ENCODE peak calls at places on chromosome 13, in four cellular contexts. P is head of caudate nucleus, X is heart left ventricle, L is LoVo. J is an unnamed sample.

GRCh38 chr13:74015137-74015536 is 119.1 kb downstream of the KLF12 start:
- DNase-seq in P (no peak), X (no peak), L (no peak), J (no peak)

GRCh38 chr13:74174810-74175209 is 40.6 kb upstream of the KLF12 start:
- DNase-seq in P (no peak), X (no peak), L (no peak), J (no peak)

GRCh38 chr13:109737606-109738005 is 48.8 kb downstream of the IRS2 start:
- DNase-seq in P (no peak), X (no peak), L (no peak), J (no peak)

GRCh38 chr13:36813226-36813625 is 5.8 kb upstream of the RFXAP start:
- DNase-seq in P (no peak), X (no peak), L (no peak), J (no peak)

GRCh38 chr13:29496241-29496712 is 99.2 kb downstream of the SLC7A1 start:
- DNase-seq in P (no peak), X (peak), L (no peak), J (no peak)

GRCh38 chr13:44283598-44283997 is 90.0 kb upstream of the SERP2 start:
- DNase-seq in P (no peak), X (no peak), L (no peak), J (no peak)

GRCh38 chr13:99922631-99923404 is 48.7 kb downstream of the ZIC5 start:
- DNase-seq in P (no peak), X (no peak), L (peak), J (no peak)

GRCh38 chr13:81171065-81171647 is 830.2 kb upstream of the SPRY2 start:
- DNase-seq in P (no peak), X (no peak), L (peak), J (no peak)

GRCh38 chr13:20127263-20127562 is 33.6 kb downstream of the GJA3 start:
- DNase-seq in P (no peak), X (no peak), L (no peak), J (no peak)

GRCh38 chr13:47932953-47933687 is 68.0 kb downstream of the SUCLA2 start:
- DNase-seq in P (no peak), X (no peak), L (no peak), J (no peak)

GRCh38 chr13:110161112-110161897 is 145.7 kb downstream of the COL4A1 start:
- DNase-seq in P (no peak), X (no peak), L (no peak), J (no peak)

GRCh38 chr13:83162493-83162892 is 719.8 kb downstream of the SLITRK1 start:
- DNase-seq in P (no peak), X (no peak), L (no peak), J (no peak)

GRCh38 chr13:33109319-33109718 is 93.1 kb downstream of the KL start:
- DNase-seq in P (no peak), X (no peak), L (no peak), J (no peak)

GRCh38 chr13:114299604-114300305 is 14.5 kb upstream of the CHAMP1 start:
- DNase-seq in P (no peak), X (no peak), L (no peak), J (no peak)

GRCh38 chr13:27533155-27533643 is 82.8 kb upstream of the MTIF3 start:
- DNase-seq in P (peak), X (peak), L (peak), J (no peak)

GRCh38 chr13:111639994-111640393 is 319.6 kb downstream of the TEX29 start:
- DNase-seq in P (peak), X (no peak), L (no peak), J (no peak)

GRCh38 chr13:98927954-98928927 is 49.6 kb downstream of the DOCK9 start:
- DNase-seq in P (no peak), X (no peak), L (no peak), J (no peak)

GRCh38 chr13:28564030-28564429 is 69.1 kb upstream of the FLT1 start:
- DNase-seq in P (no peak), X (no peak), L (peak), J (no peak)

GRCh38 chr13:90760639-90761038 is 586.8 kb upstream of the MIR17HG start:
- DNase-seq in P (no peak), X (no peak), L (no peak), J (no peak)

GRCh38 chr13:51305558-51305957 is 33.9 kb upstream of the SERPINE3 start:
- DNase-seq in P (no peak), X (no peak), L (no peak), J (no peak)

GRCh38 chr13:112587359-112587766 is 590 bp downstream of the TUBGCP3 start:
- DNase-seq in P (peak), X (peak), L (peak), J (no peak)

GRCh38 chr13:109938255-109938936 is 152.0 kb upstream of the IRS2 start:
- DNase-seq in P (no peak), X (no peak), L (no peak), J (no peak)

GRCh38 chr13:31107109-31107508 is 54.6 kb downstream of the HSPH1 start:
- DNase-seq in P (no peak), X (no peak), L (no peak), J (no peak)

GRCh38 chr13:97145057-97145456 is 77.1 kb upstream of the MBNL2 start:
- DNase-seq in P (no peak), X (no peak), L (no peak), J (no peak)

GRCh38 chr13:66111628-66112027 is 1118.5 kb downstream of the PCDH9 start:
- DNase-seq in P (no peak), X (no peak), L (no peak), J (no peak)

GRCh38 chr13:110444226-110444653 is 117.3 kb downstream of the RAB20 start:
- DNase-seq in P (no peak), X (no peak), L (no peak), J (no peak)

J was measured in cortex of kidney.